ENCODE peak calls at places on chromosomes 11 and 22, in seven cellular contexts. I is sigmoid colon, M is IMR-90, F is ovary, T is B cell, V is amniotic stem cell, Y is GM12891. G is an unnamed sample.

GRCh38 chr11:15938983-15939382 is 417.4 kb downstream of the SOX6 start:
- DNase-seq in I (no peak), M (no peak), F (no peak), T (no peak), V (no peak), Y (no peak), G (no peak)

GRCh38 chr22:45235101-45235777 is 5.5 kb downstream of the KIAA0930 start:
- DNase-seq in I (no peak), M (no peak), F (no peak), T (peak; percentile 86), V (no peak), Y (peak; percentile 80), G (no peak)

GRCh38 chr11:26522912-26523610 is 49.0 kb downstream of the MUC15 start:
- DNase-seq in I (no peak), M (peak; percentile 6), F (no peak), T (no peak), V (no peak), Y (no peak), G (no peak)

GRCh38 chr11:5129457-5129877 is 8.7 kb downstream of the OR52A5 start:
- DNase-seq in I (no peak), M (peak; percentile 36), F (no peak), T (no peak), V (peak; percentile 2), Y (no peak), G (no peak)

GRCh38 chr22:47543447-47543846 is 781.0 kb downstream of the TBC1D22A start:
- DNase-seq in I (no peak), M (no peak), F (no peak), T (no peak), V (no peak), Y (no peak), G (no peak)

GRCh38 chr11:14422814-14423182 is 63.8 kb upstream of the RRAS2 start:
- DNase-seq in I (no peak), M (no peak), F (no peak), T (no peak), V (no peak), Y (no peak), G (no peak)

GRCh38 chr11:34600339-34601084 is 20.4 kb upstream of the EHF start:
- DNase-seq in I (no peak), M (peak; percentile 8), F (no peak), T (no peak), V (no peak), Y (no peak), G (no peak)

GRCh38 chr22:50698546-50698945 is 25.9 kb downstream of the SHANK3 start:
- DNase-seq in I (peak; percentile 60), M (no peak), F (no peak), T (no peak), V (no peak), Y (no peak), G (no peak)

GRCh38 chr22:50270302-50271010 is at the start of gene MAPK11:
- DNase-seq in I (no peak), M (peak; percentile 61), F (peak; percentile 79), T (peak; percentile 70), V (peak; percentile 43), Y (peak; percentile 73), G (no peak)

GRCh38 chr11:74007691-74008372 is 1.1 kb downstream of the UCP3 start:
- DNase-seq in I (peak; percentile 27), M (no peak), F (no peak), T (no peak), V (no peak), Y (no peak), G (no peak)

G was measured in brain pericyte.